ENCODE peak calls at places on chromosomes 12 and 14, in six cellular contexts. One of them, this sample, is unnamed.

GRCh38 chr12:50555471-50555885 is 50.7 kb downstream of the DIP2B start:
- DNase-seq in glutamatergic neuron: no peak
- DNase-seq in T-helper 1 cell: peak
- DNase-seq in pancreas: no peak
- DNase-seq in foreskin fibroblast: no peak
- DNase-seq in mesothelial cell of epicardium: no peak
- DNase-seq in this sample: no peak

GRCh38 chr14:31261859-31262739 is 54.5 kb upstream of the HECTD1 start:
- DNase-seq in pancreas: no peak
- DNase-seq in glutamatergic neuron: no peak
- DNase-seq in mesothelial cell of epicardium: no peak
- DNase-seq in foreskin fibroblast: peak
- DNase-seq in T-helper 1 cell: no peak
- DNase-seq in this sample: no peak

GRCh38 chr12:49540229-49541139 is 1.7 kb downstream of the KCNH3 start:
- DNase-seq in glutamatergic neuron: no peak
- DNase-seq in T-helper 1 cell: no peak
- DNase-seq in mesothelial cell of epicardium: no peak
- DNase-seq in foreskin fibroblast: no peak
- DNase-seq in pancreas: no peak
- DNase-seq in this sample: no peak

GRCh38 chr14:62181591-62181990 is 419.4 kb downstream of the SNAPC1 start:
- DNase-seq in glutamatergic neuron: no peak
- DNase-seq in T-helper 1 cell: no peak
- DNase-seq in pancreas: no peak
- DNase-seq in foreskin fibroblast: peak
- DNase-seq in mesothelial cell of epicardium: no peak
- DNase-seq in this sample: no peak

GRCh38 chr12:71455028-71455737 is 15.6 kb downstream of the LGR5 start:
- DNase-seq in mesothelial cell of epicardium: no peak
- DNase-seq in pancreas: no peak
- DNase-seq in glutamatergic neuron: no peak
- DNase-seq in foreskin fibroblast: no peak
- DNase-seq in T-helper 1 cell: no peak
- DNase-seq in this sample: no peak

GRCh38 chr14:41986083-41986645 is 379.5 kb downstream of the LRFN5 start:
- DNase-seq in foreskin fibroblast: no peak
- DNase-seq in glutamatergic neuron: no peak
- DNase-seq in T-helper 1 cell: no peak
- DNase-seq in pancreas: no peak
- DNase-seq in mesothelial cell of epicardium: no peak
- DNase-seq in this sample: no peak

GRCh38 chr14:24194873-24195185 is 412 bp downstream of the TM9SF1 start:
- DNase-seq in pancreas: no peak
- DNase-seq in mesothelial cell of epicardium: no peak
- DNase-seq in glutamatergic neuron: no peak
- DNase-seq in foreskin fibroblast: no peak
- DNase-seq in T-helper 1 cell: no peak
- DNase-seq in this sample: no peak

GRCh38 chr12:49947593-49948226 is 2.8 kb upstream of the AQP2 start:
- DNase-seq in foreskin fibroblast: no peak
- DNase-seq in glutamatergic neuron: no peak
- DNase-seq in T-helper 1 cell: no peak
- DNase-seq in pancreas: no peak
- DNase-seq in mesothelial cell of epicardium: no peak
- DNase-seq in this sample: no peak

GRCh38 chr12:54592316-54592715 is 3.9 kb upstream of the PPP1R1A start:
- DNase-seq in T-helper 1 cell: no peak
- DNase-seq in foreskin fibroblast: peak
- DNase-seq in mesothelial cell of epicardium: no peak
- DNase-seq in pancreas: no peak
- DNase-seq in glutamatergic neuron: no peak
- DNase-seq in this sample: no peak

GRCh38 chr12:24226745-24227350 is 277.4 kb upstream of the SOX5 start:
- DNase-seq in glutamatergic neuron: no peak
- DNase-seq in T-helper 1 cell: no peak
- DNase-seq in mesothelial cell of epicardium: no peak
- DNase-seq in foreskin fibroblast: peak
- DNase-seq in pancreas: no peak
- DNase-seq in this sample: no peak

GRCh38 chr12:101221301-101221700 is 11.3 kb upstream of the SLC5A8 start:
- DNase-seq in foreskin fibroblast: no peak
- DNase-seq in mesothelial cell of epicardium: no peak
- DNase-seq in glutamatergic neuron: no peak
- DNase-seq in pancreas: no peak
- DNase-seq in T-helper 1 cell: no peak
- DNase-seq in this sample: no peak

GRCh38 chr14:71497645-71498086 is 434.6 kb upstream of the RGS6 start:
- DNase-seq in pancreas: no peak
- DNase-seq in T-helper 1 cell: peak
- DNase-seq in foreskin fibroblast: no peak
- DNase-seq in mesothelial cell of epicardium: no peak
- DNase-seq in glutamatergic neuron: no peak
- DNase-seq in this sample: no peak

GRCh38 chr12:26346748-26347147 is 151.4 kb downstream of the SSPN start:
- DNase-seq in glutamatergic neuron: no peak
- DNase-seq in pancreas: no peak
- DNase-seq in T-helper 1 cell: no peak
- DNase-seq in mesothelial cell of epicardium: no peak
- DNase-seq in foreskin fibroblast: no peak
- DNase-seq in this sample: no peak

GRCh38 chr12:32501835-32502333 is 102.5 kb downstream of the FGD4 start:
- DNase-seq in T-helper 1 cell: no peak
- DNase-seq in mesothelial cell of epicardium: no peak
- DNase-seq in glutamatergic neuron: peak
- DNase-seq in foreskin fibroblast: peak
- DNase-seq in pancreas: peak
- DNase-seq in this sample: peak

GRCh38 chr14:104246401-104247335 is 108.3 kb downstream of the KIF26A start:
- DNase-seq in foreskin fibroblast: no peak
- DNase-seq in pancreas: no peak
- DNase-seq in mesothelial cell of epicardium: no peak
- DNase-seq in glutamatergic neuron: no peak
- DNase-seq in T-helper 1 cell: no peak
- DNase-seq in this sample: no peak

GRCh38 chr12:100110276-100110675 is 32.4 kb downstream of the BLTP3B start:
- DNase-seq in glutamatergic neuron: no peak
- DNase-seq in pancreas: no peak
- DNase-seq in T-helper 1 cell: no peak
- DNase-seq in mesothelial cell of epicardium: no peak
- DNase-seq in foreskin fibroblast: no peak
- DNase-seq in this sample: no peak

GRCh38 chr14:99734406-99735051 is 50.4 kb downstream of the CYP46A1 start:
- DNase-seq in T-helper 1 cell: no peak
- DNase-seq in glutamatergic neuron: peak
- DNase-seq in mesothelial cell of epicardium: no peak
- DNase-seq in foreskin fibroblast: no peak
- DNase-seq in pancreas: peak
- DNase-seq in this sample: peak

GRCh38 chr14:50774542-50775267 is 56.3 kb downstream of the NIN start:
- DNase-seq in T-helper 1 cell: no peak
- DNase-seq in mesothelial cell of epicardium: no peak
- DNase-seq in pancreas: peak
- DNase-seq in foreskin fibroblast: no peak
- DNase-seq in glutamatergic neuron: no peak
- DNase-seq in this sample: no peak

GRCh38 chr14:105931808-105932483 is 405.6 kb downstream of the TMEM121 start:
- DNase-seq in pancreas: no peak
- DNase-seq in foreskin fibroblast: no peak
- DNase-seq in glutamatergic neuron: no peak
- DNase-seq in mesothelial cell of epicardium: peak
- DNase-seq in T-helper 1 cell: peak
- DNase-seq in this sample: no peak

GRCh38 chr12:29943683-29944082 is 159.9 kb upstream of the TMTC1 start:
- DNase-seq in pancreas: no peak
- DNase-seq in mesothelial cell of epicardium: no peak
- DNase-seq in glutamatergic neuron: no peak
- DNase-seq in T-helper 1 cell: no peak
- DNase-seq in foreskin fibroblast: no peak
- DNase-seq in this sample: no peak

GRCh38 chr14:70652871-70653270 is 11.2 kb downstream of the TTC9 start:
- DNase-seq in foreskin fibroblast: no peak
- DNase-seq in T-helper 1 cell: no peak
- DNase-seq in pancreas: no peak
- DNase-seq in glutamatergic neuron: no peak
- DNase-seq in mesothelial cell of epicardium: no peak
- DNase-seq in this sample: no peak